ENCODE peak calls at places on chromosomes 6 and 20, in seven cellular contexts. One of them, this sample, is unnamed.

GRCh38 chr6:99016355-99016754 is 68.6 kb upstream of the FBXL4 start:
- DNase-seq in activated CD8-positive, alpha-beta memory T cell treated with anti-CD3 and anti-CD28 coated beads, Interleukin-2, amount 50 U/mL, for 48 hours: no peak
- DNase-seq in Right ventricle myocardium superior: no peak
- DNase-seq in HEK293T: no peak
- DNase-seq in NCI-H226: peak
- DNase-seq in CMK: no peak
- DNase-seq in endodermal cell: no peak
- DNase-seq in this sample: no peak

GRCh38 chr6:111943723-111944122 is 70.5 kb upstream of the FYN start:
- DNase-seq in CMK: no peak
- DNase-seq in endodermal cell: no peak
- DNase-seq in HEK293T: no peak
- DNase-seq in activated CD8-positive, alpha-beta memory T cell treated with anti-CD3 and anti-CD28 coated beads, Interleukin-2, amount 50 U/mL, for 48 hours: no peak
- DNase-seq in Right ventricle myocardium superior: no peak
- DNase-seq in NCI-H226: no peak
- DNase-seq in this sample: no peak

GRCh38 chr20:50064640-50065615 is 48.0 kb downstream of the UBE2V1 start:
- DNase-seq in Right ventricle myocardium superior: no peak
- DNase-seq in endodermal cell: peak
- DNase-seq in NCI-H226: no peak
- DNase-seq in CMK: no peak
- DNase-seq in activated CD8-positive, alpha-beta memory T cell treated with anti-CD3 and anti-CD28 coated beads, Interleukin-2, amount 50 U/mL, for 48 hours: no peak
- DNase-seq in HEK293T: no peak
- DNase-seq in this sample: no peak

GRCh38 chr20:62136283-62137091 is 6.7 kb downstream of the PSMA7 start:
- DNase-seq in NCI-H226: peak
- DNase-seq in activated CD8-positive, alpha-beta memory T cell treated with anti-CD3 and anti-CD28 coated beads, Interleukin-2, amount 50 U/mL, for 48 hours: peak
- DNase-seq in CMK: no peak
- DNase-seq in endodermal cell: peak
- DNase-seq in HEK293T: peak
- DNase-seq in Right ventricle myocardium superior: peak
- DNase-seq in this sample: peak

GRCh38 chr6:170516783-170517616 is 36.1 kb downstream of the PSMB1 start:
- DNase-seq in activated CD8-positive, alpha-beta memory T cell treated with anti-CD3 and anti-CD28 coated beads, Interleukin-2, amount 50 U/mL, for 48 hours: no peak
- DNase-seq in Right ventricle myocardium superior: peak
- DNase-seq in CMK: no peak
- DNase-seq in HEK293T: peak
- DNase-seq in NCI-H226: peak
- DNase-seq in endodermal cell: peak
- DNase-seq in this sample: peak

GRCh38 chr20:18537651-18538050 is 29.6 kb upstream of the SMIM26 start:
- DNase-seq in endodermal cell: no peak
- DNase-seq in Right ventricle myocardium superior: no peak
- DNase-seq in activated CD8-positive, alpha-beta memory T cell treated with anti-CD3 and anti-CD28 coated beads, Interleukin-2, amount 50 U/mL, for 48 hours: no peak
- DNase-seq in NCI-H226: no peak
- DNase-seq in HEK293T: no peak
- DNase-seq in CMK: no peak
- DNase-seq in this sample: no peak

GRCh38 chr6:2529217-2529719 is 221.5 kb downstream of the MYLK4 start:
- DNase-seq in CMK: no peak
- DNase-seq in HEK293T: no peak
- DNase-seq in activated CD8-positive, alpha-beta memory T cell treated with anti-CD3 and anti-CD28 coated beads, Interleukin-2, amount 50 U/mL, for 48 hours: no peak
- DNase-seq in NCI-H226: no peak
- DNase-seq in endodermal cell: no peak
- DNase-seq in Right ventricle myocardium superior: no peak
- DNase-seq in this sample: peak

GRCh38 chr20:6884114-6884513 is 116.6 kb downstream of the BMP2 start:
- DNase-seq in activated CD8-positive, alpha-beta memory T cell treated with anti-CD3 and anti-CD28 coated beads, Interleukin-2, amount 50 U/mL, for 48 hours: no peak
- DNase-seq in endodermal cell: no peak
- DNase-seq in CMK: no peak
- DNase-seq in NCI-H226: no peak
- DNase-seq in HEK293T: no peak
- DNase-seq in Right ventricle myocardium superior: no peak
- DNase-seq in this sample: no peak

GRCh38 chr6:163536770-163537169 is 122.3 kb downstream of the QKI start:
- DNase-seq in endodermal cell: no peak
- DNase-seq in Right ventricle myocardium superior: no peak
- DNase-seq in NCI-H226: peak
- DNase-seq in HEK293T: no peak
- DNase-seq in activated CD8-positive, alpha-beta memory T cell treated with anti-CD3 and anti-CD28 coated beads, Interleukin-2, amount 50 U/mL, for 48 hours: no peak
- DNase-seq in CMK: no peak
- DNase-seq in this sample: no peak

GRCh38 chr20:10119336-10119735 is 84.5 kb downstream of the ANKEF1 start:
- DNase-seq in endodermal cell: no peak
- DNase-seq in CMK: no peak
- DNase-seq in HEK293T: no peak
- DNase-seq in activated CD8-positive, alpha-beta memory T cell treated with anti-CD3 and anti-CD28 coated beads, Interleukin-2, amount 50 U/mL, for 48 hours: no peak
- DNase-seq in NCI-H226: no peak
- DNase-seq in Right ventricle myocardium superior: no peak
- DNase-seq in this sample: no peak

GRCh38 chr6:52407467-52407866 is 12.7 kb upstream of the EFHC1 start:
- DNase-seq in activated CD8-positive, alpha-beta memory T cell treated with anti-CD3 and anti-CD28 coated beads, Interleukin-2, amount 50 U/mL, for 48 hours: no peak
- DNase-seq in HEK293T: peak
- DNase-seq in CMK: no peak
- DNase-seq in NCI-H226: peak
- DNase-seq in endodermal cell: no peak
- DNase-seq in Right ventricle myocardium superior: no peak
- DNase-seq in this sample: peak

GRCh38 chr6:103367212-103367611 is 1492.5 kb downstream of the HACE1 start:
- DNase-seq in Right ventricle myocardium superior: no peak
- DNase-seq in NCI-H226: peak
- DNase-seq in HEK293T: peak
- DNase-seq in CMK: no peak
- DNase-seq in activated CD8-positive, alpha-beta memory T cell treated with anti-CD3 and anti-CD28 coated beads, Interleukin-2, amount 50 U/mL, for 48 hours: no peak
- DNase-seq in endodermal cell: no peak
- DNase-seq in this sample: no peak

GRCh38 chr6:89007209-89008001 is 44.0 kb upstream of the RNGTT start:
- DNase-seq in activated CD8-positive, alpha-beta memory T cell treated with anti-CD3 and anti-CD28 coated beads, Interleukin-2, amount 50 U/mL, for 48 hours: no peak
- DNase-seq in NCI-H226: no peak
- DNase-seq in HEK293T: no peak
- DNase-seq in CMK: no peak
- DNase-seq in endodermal cell: no peak
- DNase-seq in Right ventricle myocardium superior: no peak
- DNase-seq in this sample: peak

GRCh38 chr6:91276315-91276714 is 689.4 kb upstream of the MAP3K7 start:
- DNase-seq in NCI-H226: peak
- DNase-seq in Right ventricle myocardium superior: no peak
- DNase-seq in HEK293T: peak
- DNase-seq in activated CD8-positive, alpha-beta memory T cell treated with anti-CD3 and anti-CD28 coated beads, Interleukin-2, amount 50 U/mL, for 48 hours: no peak
- DNase-seq in endodermal cell: no peak
- DNase-seq in CMK: no peak
- DNase-seq in this sample: peak

GRCh38 chr20:57907131-57908083 is 197.6 kb upstream of the PMEPA1 start:
- DNase-seq in NCI-H226: no peak
- DNase-seq in HEK293T: no peak
- DNase-seq in Right ventricle myocardium superior: no peak
- DNase-seq in CMK: peak
- DNase-seq in activated CD8-positive, alpha-beta memory T cell treated with anti-CD3 and anti-CD28 coated beads, Interleukin-2, amount 50 U/mL, for 48 hours: no peak
- DNase-seq in endodermal cell: no peak
- DNase-seq in this sample: no peak

GRCh38 chr6:158762787-158763439 is 56.3 kb downstream of the EZR start:
- DNase-seq in NCI-H226: peak
- DNase-seq in CMK: peak
- DNase-seq in activated CD8-positive, alpha-beta memory T cell treated with anti-CD3 and anti-CD28 coated beads, Interleukin-2, amount 50 U/mL, for 48 hours: no peak
- DNase-seq in Right ventricle myocardium superior: no peak
- DNase-seq in HEK293T: no peak
- DNase-seq in endodermal cell: peak
- DNase-seq in this sample: no peak

GRCh38 chr6:137237413-137238170 is 18.4 kb upstream of the IFNGR1 start:
- DNase-seq in endodermal cell: no peak
- DNase-seq in HEK293T: no peak
- DNase-seq in activated CD8-positive, alpha-beta memory T cell treated with anti-CD3 and anti-CD28 coated beads, Interleukin-2, amount 50 U/mL, for 48 hours: no peak
- DNase-seq in Right ventricle myocardium superior: no peak
- DNase-seq in CMK: no peak
- DNase-seq in NCI-H226: peak
- DNase-seq in this sample: no peak

GRCh38 chr6:160979063-160979708 is 12.4 kb upstream of the MAP3K4 start:
- DNase-seq in activated CD8-positive, alpha-beta memory T cell treated with anti-CD3 and anti-CD28 coated beads, Interleukin-2, amount 50 U/mL, for 48 hours: no peak
- DNase-seq in NCI-H226: no peak
- DNase-seq in endodermal cell: no peak
- DNase-seq in HEK293T: no peak
- DNase-seq in CMK: no peak
- DNase-seq in Right ventricle myocardium superior: no peak
- DNase-seq in this sample: no peak

GRCh38 chr20:44771172-44771535 is 25.5 kb downstream of the KCNK15 start:
- DNase-seq in Right ventricle myocardium superior: no peak
- DNase-seq in HEK293T: no peak
- DNase-seq in NCI-H226: no peak
- DNase-seq in endodermal cell: no peak
- DNase-seq in activated CD8-positive, alpha-beta memory T cell treated with anti-CD3 and anti-CD28 coated beads, Interleukin-2, amount 50 U/mL, for 48 hours: no peak
- DNase-seq in CMK: no peak
- DNase-seq in this sample: no peak

GRCh38 chr6:1498491-1499113 is 109.2 kb downstream of the FOXF2 start:
- DNase-seq in Right ventricle myocardium superior: no peak
- DNase-seq in endodermal cell: no peak
- DNase-seq in HEK293T: no peak
- DNase-seq in CMK: no peak
- DNase-seq in activated CD8-positive, alpha-beta memory T cell treated with anti-CD3 and anti-CD28 coated beads, Interleukin-2, amount 50 U/mL, for 48 hours: no peak
- DNase-seq in NCI-H226: no peak
- DNase-seq in this sample: no peak

GRCh38 chr6:56246941-56247653 is at the start of gene COL21A1:
- DNase-seq in NCI-H226: no peak
- DNase-seq in activated CD8-positive, alpha-beta memory T cell treated with anti-CD3 and anti-CD28 coated beads, Interleukin-2, amount 50 U/mL, for 48 hours: no peak
- DNase-seq in endodermal cell: peak
- DNase-seq in CMK: no peak
- DNase-seq in HEK293T: peak
- DNase-seq in Right ventricle myocardium superior: peak
- DNase-seq in this sample: peak

GRCh38 chr20:432208-432607 is 24.1 kb downstream of the RBCK1 start:
- DNase-seq in Right ventricle myocardium superior: no peak
- DNase-seq in activated CD8-positive, alpha-beta memory T cell treated with anti-CD3 and anti-CD28 coated beads, Interleukin-2, amount 50 U/mL, for 48 hours: no peak
- DNase-seq in NCI-H226: no peak
- DNase-seq in HEK293T: no peak
- DNase-seq in endodermal cell: no peak
- DNase-seq in CMK: no peak
- DNase-seq in this sample: no peak

This sample was measured in NCI-H345.